ENCODE peak calls at places on chromosomes 12 and 14, in four cellular contexts. P is HCT116, L is Karpas-422, R is adrenal gland. Q is an unnamed sample.
A peak's percentile ranks its signal among the peaks of the same experiment; 100 is the strongest.

GRCh38 chr14:96698846-96699543 is 98.2 kb upstream of the VRK1 start:
- DNase-seq in R (no peak), P (no peak), L (peak; percentile 63), Q (no peak)

GRCh38 chr12:67275380-67275913 is 6.3 kb downstream of the CAND1 start:
- DNase-seq in L (no peak), P (no peak), R (no peak), Q (no peak)

GRCh38 chr14:103628221-103628683 is 759 bp upstream of the KLC1 start:
- DNase-seq in L (peak; percentile 63), P (peak; percentile 39), R (peak; percentile 85), Q (peak; percentile 81)

GRCh38 chr14:94469261-94469660 is 6.7 kb downstream of the SERPINA9 start:
- DNase-seq in P (no peak), R (no peak), L (no peak), Q (no peak)

GRCh38 chr14:30193791-30194407 is 266.3 kb upstream of the PRKD1 start:
- DNase-seq in P (no peak), L (no peak), R (no peak), Q (peak; percentile 57)

GRCh38 chr12:94954029-94954685 is 49.3 kb downstream of the NDUFA12 start:
- DNase-seq in P (peak; percentile 67), R (peak; percentile 56), L (no peak), Q (no peak)

GRCh38 chr12:62640910-62641448 is 174.4 kb downstream of the MON2 start:
- DNase-seq in R (no peak), P (no peak), L (no peak), Q (peak; percentile 60)

GRCh38 chr12:57896437-57897201 is 44.7 kb upstream of the ATP23 start:
- DNase-seq in R (peak; percentile 88), L (no peak), P (no peak), Q (peak; percentile 100)

GRCh38 chr12:9742665-9743064 is 9.8 kb upstream of the CLECL1 start:
- DNase-seq in R (no peak), L (no peak), P (no peak), Q (no peak)

GRCh38 chr12:64560395-64561301 is 49.6 kb upstream of the RASSF3 start:
- DNase-seq in P (peak; percentile 8), L (peak; percentile 48), R (peak; percentile 61), Q (peak; percentile 81)

GRCh38 chr12:16763901-16764300 is 157.9 kb upstream of the LMO3 start:
- DNase-seq in L (no peak), R (no peak), P (no peak), Q (no peak)

GRCh38 chr14:61524211-61524806 is 171.0 kb upstream of the HIF1A start:
- DNase-seq in L (no peak), R (no peak), P (peak; percentile 71), Q (peak; percentile 56)

GRCh38 chr12:39959016-39959415 is 146.9 kb downstream of the SLC2A13 start:
- DNase-seq in R (no peak), L (no peak), P (no peak), Q (no peak)

GRCh38 chr14:103679351-103679750 is 35.9 kb downstream of the XRCC3 start:
- DNase-seq in R (peak; percentile 70), P (peak; percentile 3), L (peak; percentile 94), Q (no peak)

GRCh38 chr14:54300881-54301280 is 95.9 kb upstream of the CDKN3 start:
- DNase-seq in L (no peak), R (no peak), P (no peak), Q (no peak)

GRCh38 chr12:80632835-80633234 is 74.6 kb upstream of the MYF6 start:
- DNase-seq in P (no peak), R (no peak), L (peak; percentile 65), Q (peak; percentile 12)

GRCh38 chr12:104485651-104486341 is 29.0 kb downstream of the CHST11 start:
- DNase-seq in R (no peak), L (no peak), P (no peak), Q (no peak)

GRCh38 chr14:84442481-84442880 is 1087.5 kb upstream of the FLRT2 start:
- DNase-seq in R (no peak), P (no peak), L (no peak), Q (no peak)

GRCh38 chr14:49962616-49963015 is 69.7 kb downstream of the ARF6 start:
- DNase-seq in L (peak; percentile 88), P (no peak), R (no peak), Q (no peak)

GRCh38 chr12:56763753-56764657 is 881 bp downstream of the HSD17B6 start:
- DNase-seq in L (no peak), P (no peak), R (no peak), Q (peak; percentile 35)

GRCh38 chr12:124466200-124467128 is 100.9 kb downstream of the NCOR2 start:
- DNase-seq in L (peak; percentile 76), P (no peak), R (no peak), Q (no peak)

GRCh38 chr14:72545411-72546311 is 348.2 kb downstream of the DPF3 start:
- DNase-seq in L (no peak), R (no peak), P (no peak), Q (no peak)

GRCh38 chr14:89351958-89352404 is 65.1 kb downstream of the FOXN3 start:
- DNase-seq in P (no peak), L (no peak), R (peak; percentile 45), Q (no peak)

GRCh38 chr12:55996715-55997534 is at the start of gene SUOX:
- DNase-seq in P (peak; percentile 93), L (no peak), R (peak; percentile 99), Q (peak; percentile 90)

GRCh38 chr12:124160102-124160501 is 134.8 kb upstream of the RFLNA start:
- DNase-seq in R (no peak), L (no peak), P (no peak), Q (no peak)

GRCh38 chr12:125340791-125341190 is 275.6 kb downstream of the AACS start:
- DNase-seq in P (no peak), L (no peak), R (no peak), Q (no peak)

GRCh38 chr12:115455268-115455681 is 771.3 kb upstream of the TBX3 start:
- DNase-seq in R (no peak), P (no peak), L (no peak), Q (no peak)

GRCh38 chr12:122088181-122088810 is 9.7 kb downstream of the MLXIP start:
- DNase-seq in L (no peak), R (no peak), P (no peak), Q (no peak)

GRCh38 chr12:122089080-122089479 is 10.5 kb downstream of the MLXIP start:
- DNase-seq in P (no peak), R (no peak), L (no peak), Q (no peak)

GRCh38 chr12:122086641-122087285 is 8.2 kb downstream of the MLXIP start:
- DNase-seq in R (no peak), L (no peak), P (no peak), Q (no peak)

GRCh38 chr12:122086088-122086487 is 7.5 kb downstream of the MLXIP start:
- DNase-seq in R (no peak), L (no peak), P (no peak), Q (no peak)

DNA sequence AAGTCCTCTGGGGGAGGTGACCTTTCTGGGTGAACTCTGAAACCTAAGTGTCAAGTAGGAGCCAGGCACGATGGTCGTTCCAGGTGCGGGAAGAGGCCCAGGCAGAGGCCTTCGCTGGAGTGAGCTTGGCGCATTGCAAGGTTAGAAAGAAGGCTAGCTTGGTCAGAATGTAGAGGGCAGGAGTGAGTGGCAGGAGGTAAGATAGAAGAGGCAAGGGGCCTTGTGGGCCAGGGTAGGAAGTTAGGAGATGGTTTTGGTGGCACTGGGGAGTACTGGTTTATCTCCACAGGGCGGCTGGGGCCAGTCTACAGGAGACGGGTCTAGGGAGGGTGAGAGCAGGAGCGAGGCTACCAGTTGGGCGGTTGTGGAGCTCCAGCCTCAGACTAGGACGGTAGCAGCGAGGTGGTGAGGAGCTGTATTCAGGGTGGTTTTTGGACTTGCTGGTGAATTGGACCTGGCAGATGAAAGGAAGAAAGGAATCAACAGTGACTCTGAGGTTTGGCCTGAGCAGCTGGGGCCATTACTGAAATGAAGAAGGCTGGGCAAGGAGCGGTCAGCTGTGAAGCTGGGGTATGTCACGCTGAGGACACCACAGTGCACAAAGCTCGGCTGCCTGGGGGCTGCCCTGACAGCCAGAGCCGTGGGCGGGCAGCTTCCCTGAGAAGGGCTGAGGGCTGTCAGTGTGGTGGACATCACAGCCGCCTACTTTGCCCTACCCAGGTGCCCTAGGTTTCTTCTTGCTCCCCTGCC is 9.1 kb downstream of the MLXIP start:
- DNase-seq in L (no peak), R (no peak), P (no peak), Q (no peak)
- H3K4me1 ChIP-seq in L (peaks cover 31% of the 10 kb centered on the region), R (peaks cover 80% of the 10 kb centered on the region), P (no peaks in the 10 kb centered on the region), Q (peaks cover 19% of the 10 kb centered on the region)

DNA sequence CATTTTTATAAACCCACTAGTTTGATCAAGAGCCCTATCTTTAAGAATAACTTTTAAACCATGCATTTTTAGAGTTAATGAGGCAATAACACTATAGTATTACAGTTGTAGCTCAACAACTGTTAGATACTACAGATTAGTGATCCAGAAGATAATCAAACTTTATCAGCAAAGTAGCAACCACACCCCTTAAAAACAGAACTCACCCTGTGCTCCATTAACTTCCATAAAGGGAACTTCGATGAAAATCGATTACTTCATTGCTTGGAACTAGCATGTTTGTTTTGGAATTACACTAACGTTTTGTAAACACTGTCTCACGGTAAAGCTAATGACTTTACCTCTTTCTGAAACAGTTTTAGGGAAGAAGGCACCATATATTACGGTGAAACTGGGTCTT is 1.4 kb downstream of the SGPP1 start:
- DNase-seq in P (no peak), L (peak; percentile 72), R (no peak), Q (no peak)
- H3K4me3 ChIP-seq in P (peak overlapping the region; percentile 63), L (peak overlapping the region; percentile 90), R (peak overlapping the region; percentile 87), Q (peak overlapping the region; percentile 100)

DNA sequence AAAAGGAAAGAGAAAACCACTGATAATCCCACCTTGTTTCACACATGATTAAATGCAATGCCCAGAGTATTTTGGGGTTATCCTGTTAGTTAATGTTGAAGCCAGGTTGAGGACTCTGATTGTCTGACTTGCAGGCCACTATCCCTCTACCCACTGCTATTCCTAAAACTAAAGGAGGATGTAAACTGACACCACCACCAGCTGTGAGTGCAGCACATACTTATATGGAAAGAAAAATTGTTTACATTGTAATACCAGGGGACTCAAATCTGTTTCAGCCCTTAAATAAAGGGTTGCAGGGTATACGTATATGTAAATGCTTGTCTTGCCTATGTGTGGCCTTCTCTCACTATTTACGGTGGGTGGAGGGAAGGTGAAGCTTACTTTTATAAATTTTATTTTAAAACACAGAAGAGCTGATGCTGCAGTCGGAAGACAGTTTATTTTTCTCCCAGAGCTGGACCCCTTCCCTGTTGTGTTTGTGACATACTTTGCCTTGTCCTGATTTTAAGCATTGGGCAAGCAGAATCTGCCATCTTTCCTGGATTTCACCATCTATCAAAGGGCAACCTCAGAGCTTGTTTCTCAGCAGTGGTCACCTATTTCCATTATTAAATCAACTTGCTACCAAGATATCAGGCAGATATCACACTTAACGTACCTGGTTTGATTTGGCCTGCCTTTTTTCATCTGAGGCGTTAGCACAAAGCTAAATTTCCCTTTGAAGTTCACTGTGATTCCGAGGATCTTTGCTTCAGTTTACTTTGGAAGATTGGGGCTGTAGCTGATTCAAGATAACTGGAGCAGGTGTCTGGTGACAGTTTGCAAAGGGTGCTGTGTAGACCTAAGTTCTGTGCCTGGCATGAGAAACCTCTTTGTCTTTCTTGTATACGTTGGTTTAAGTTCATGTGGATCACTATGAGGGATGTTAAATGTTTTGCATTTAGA is 25.2 kb downstream of the DAAM1 start:
- DNase-seq in R (no peak), L (no peak), P (no peak), Q (no peak)
- H3K4me1 ChIP-seq in R (peaks cover 28% of the 10 kb centered on the region), L (peaks cover 4% of the 10 kb centered on the region), P (no peaks in the 10 kb centered on the region), Q (peaks cover 3% of the 10 kb centered on the region)

DNA sequence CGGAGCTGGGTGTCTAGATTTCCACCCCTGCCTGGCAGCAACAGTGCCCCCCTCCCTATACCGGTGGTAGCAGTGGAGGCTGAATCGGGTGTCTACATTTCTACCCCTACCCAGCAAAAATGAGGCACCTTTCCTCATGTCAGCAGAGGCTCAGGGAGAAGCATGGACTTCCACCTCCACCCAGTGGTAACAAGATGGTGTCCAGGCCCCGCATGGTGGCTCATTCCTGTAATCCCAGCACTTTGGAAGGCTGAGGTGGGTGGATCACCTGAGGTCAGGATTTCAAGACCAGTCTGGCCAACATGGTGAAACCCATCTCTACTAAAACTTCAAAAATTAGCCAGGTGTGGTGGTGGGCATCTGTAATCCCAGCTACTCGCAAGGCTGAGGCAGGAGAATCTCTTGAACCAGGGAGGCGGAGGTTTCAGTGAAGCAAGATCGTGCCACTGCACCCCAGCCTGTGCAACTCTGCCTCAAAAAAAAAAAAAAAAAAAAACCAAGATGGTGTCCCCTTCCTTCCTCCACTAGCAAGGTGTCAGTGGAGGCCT is 35.5 kb upstream of the OR5AU1 start:
- DNase-seq in P (no peak), L (no peak), R (no peak), Q (no peak)
- H3K4me3 ChIP-seq in P (no peak overlapping the region), L (peak overlapping the region; percentile 53), R (no peak overlapping the region), Q (no peak overlapping the region)

Q was measured in SJSA1.